ENCODE peak calls at places on chromosomes 5 and 9, in eight cellular contexts. G is prostate gland, F is sigmoid colon, K is spleen, J is esophagus muscularis mucosa, R is HCT116, S is endothelial cell of umbilical vein, O is upper lobe of left lung. P is an unnamed sample.

GRCh38 chr5:141867139-141867538 is 11.1 kb downstream of the PCDH1 start:
- DNase-seq in F (no peak), J (no peak), R (no peak), O (no peak), G (no peak), S (no peak), K (peak), P (peak)

GRCh38 chr5:150143725-150144058 is 12.0 kb downstream of the PDGFRB start:
- DNase-seq in S (no peak), J (no peak), O (no peak), F (no peak), K (no peak), R (no peak), G (no peak), P (no peak)

GRCh38 chr5:957730-958485 is 50.7 kb upstream of the NKD2 start:
- DNase-seq in K (no peak), O (no peak), S (peak), G (no peak), F (no peak), J (no peak), R (no peak), P (no peak)

GRCh38 chr9:81827616-81828296 is 100.5 kb upstream of the SPATA31D4 start:
- DNase-seq in S (no peak), J (no peak), F (no peak), R (no peak), K (no peak), O (no peak), G (no peak), P (no peak)

GRCh38 chr5:153985498-153985897 is 53.2 kb downstream of the FAM114A2 start:
- DNase-seq in K (no peak), R (no peak), O (no peak), G (no peak), J (no peak), F (no peak), S (no peak), P (no peak)

GRCh38 chr5:96049398-96050272 is 88.0 kb upstream of the ELL2 start:
- DNase-seq in K (no peak), O (peak), R (no peak), S (peak), G (no peak), F (no peak), J (no peak), P (no peak)

GRCh38 chr5:176776141-176776865 is 34.1 kb upstream of the UNC5A start:
- DNase-seq in G (no peak), K (peak), O (peak), S (no peak), R (no peak), J (peak), F (peak), P (no peak)

GRCh38 chr5:61673007-61673735 is 341.1 kb downstream of the ZSWIM6 start:
- DNase-seq in S (peak), G (no peak), R (peak), O (no peak), K (no peak), F (no peak), J (peak), P (peak)

GRCh38 chr9:130732131-130732530 is 38.6 kb downstream of the EXOSC2 start:
- DNase-seq in K (no peak), G (no peak), J (no peak), S (peak), O (no peak), F (no peak), R (no peak), P (no peak)

GRCh38 chr5:76099286-76099702 is 16.1 kb downstream of the SV2C start:
- DNase-seq in K (no peak), G (no peak), R (no peak), O (no peak), S (no peak), J (no peak), F (no peak), P (no peak)

GRCh38 chr5:174736351-174736721 is 12.0 kb downstream of the MSX2 start:
- DNase-seq in G (no peak), K (no peak), J (no peak), F (no peak), O (no peak), S (no peak), R (no peak), P (no peak)

GRCh38 chr5:127028822-127029457 is 1.4 kb downstream of the MARCHF3 start:
- DNase-seq in F (no peak), K (no peak), G (peak), J (no peak), O (peak), R (no peak), S (peak), P (no peak)

GRCh38 chr5:126339215-126339805 is 83.9 kb upstream of the GRAMD2B start:
- DNase-seq in J (no peak), K (no peak), O (no peak), R (peak), G (peak), F (no peak), S (peak), P (no peak)

GRCh38 chr9:77926314-77926959 is 105.2 kb downstream of the GNAQ start:
- DNase-seq in F (no peak), S (peak), R (peak), O (no peak), K (no peak), J (no peak), G (no peak), P (no peak)

GRCh38 chr5:133753856-133754255 is 141.5 kb upstream of the FSTL4 start:
- DNase-seq in K (no peak), J (no peak), S (peak), O (no peak), G (peak), F (no peak), R (no peak), P (no peak)

GRCh38 chr9:117763314-117763713 is 59.1 kb downstream of the TLR4 start:
- DNase-seq in K (no peak), J (no peak), O (no peak), S (peak), R (no peak), G (no peak), F (no peak), P (no peak)

GRCh38 chr5:72387985-72388384 is 67.8 kb downstream of the PTCD2 start:
- DNase-seq in G (no peak), R (no peak), J (no peak), S (peak), O (no peak), K (no peak), F (no peak), P (no peak)

GRCh38 chr5:94649874-94650273 is 31.4 kb downstream of the SLF1 start:
- DNase-seq in R (no peak), F (no peak), J (no peak), K (no peak), O (no peak), G (no peak), S (no peak), P (no peak)

GRCh38 chr5:152403058-152403457 is 2.0 kb downstream of the NMUR2 start:
- DNase-seq in S (no peak), J (no peak), R (no peak), K (no peak), O (no peak), G (no peak), F (no peak), P (no peak)

GRCh38 chr5:6287136-6287535 is 91.2 kb downstream of the MED10 start:
- DNase-seq in F (no peak), R (no peak), O (no peak), G (no peak), S (no peak), K (no peak), J (no peak), P (no peak)

GRCh38 chr5:56326770-56327169 is 93.6 kb upstream of the ANKRD55 start:
- DNase-seq in G (no peak), O (no peak), F (no peak), S (no peak), K (no peak), R (no peak), J (no peak), P (no peak)

GRCh38 chr5:121919091-121919490 is 42.7 kb upstream of the SRFBP1 start:
- DNase-seq in G (no peak), F (no peak), R (no peak), O (no peak), S (no peak), J (no peak), K (no peak), P (no peak)

GRCh38 chr5:81767938-81768337 is 17.0 kb upstream of the SSBP2 start:
- DNase-seq in J (no peak), G (no peak), F (no peak), S (no peak), O (no peak), K (no peak), R (no peak), P (no peak)

GRCh38 chr5:1445313-1445894 is at the start of gene SLC6A3:
- DNase-seq in R (no peak), S (no peak), F (no peak), O (no peak), J (no peak), K (no peak), G (no peak), P (peak)

GRCh38 chr5:14405706-14406553 is 175.7 kb upstream of the OTULINL start:
- DNase-seq in R (no peak), O (no peak), K (no peak), F (no peak), J (no peak), S (no peak), G (no peak), P (no peak)

GRCh38 chr9:106092083-106092482 is 397.7 kb downstream of the TMEM38B start:
- DNase-seq in O (no peak), J (no peak), R (no peak), F (no peak), G (no peak), S (no peak), K (no peak), P (no peak)
- TF ChIP-seq CTCF in O (no peak), J (no peak), R (no peak), F (no peak), G (no peak), S (no peak), K (no peak), P (no peak)

GRCh38 chr9:111601237-111602018 is 2.0 kb upstream of the PTGR1 start:
- DNase-seq in S (peak), O (no peak), G (no peak), J (no peak), F (no peak), K (no peak), R (no peak), P (no peak)

GRCh38 chr9:111599948-111600343 is 499 bp upstream of the PTGR1 start:
- DNase-seq in K (no peak), J (no peak), G (no peak), O (no peak), F (no peak), S (no peak), R (no peak), P (no peak)

GRCh38 chr9:111597852-111598729 is 1.4 kb downstream of the PTGR1 start:
- DNase-seq in R (peak), S (peak), O (peak), J (no peak), F (peak), G (peak), K (peak), P (peak)

GRCh38 chr9:111598730-111599091 is 736 bp downstream of the PTGR1 start:
- DNase-seq in S (peak), J (no peak), K (no peak), F (peak), R (no peak), O (peak), G (peak), P (peak)

GRCh38 chr9:111599092-111599947 is at the start of gene PTGR1:
- DNase-seq in K (peak), R (peak), F (peak), S (peak), J (peak), O (peak), G (peak), P (peak)
- TF ChIP-seq POLR2AphosphoS5 in K (peak), R (peak), F (peak), S (peak), J (peak), O (peak), G (no peak), P (peak)

GRCh38 chr9:4596165-4596922 is 65.8 kb upstream of the PLPP6 start:
- DNase-seq in F (no peak), G (no peak), S (peak), O (no peak), K (no peak), J (no peak), R (no peak), P (no peak)
- TF ChIP-seq POLR2A in F (no peak), G (no peak), S (peak), O (no peak), K (no peak), J (no peak), R (no peak), P (no peak)

GRCh38 chr5:51472472-51472871 is 89.2 kb downstream of the ISL1 start:
- DNase-seq in O (no peak), G (no peak), J (no peak), F (no peak), S (no peak), K (no peak), R (no peak), P (no peak)

GRCh38 chr5:51466214-51466613 is 83.0 kb downstream of the ISL1 start:
- DNase-seq in R (no peak), S (no peak), G (no peak), F (no peak), O (no peak), J (no peak), K (no peak), P (no peak)

GRCh38 chr5:51471642-51472041 is 88.4 kb downstream of the ISL1 start:
- DNase-seq in G (no peak), O (no peak), J (no peak), R (no peak), F (no peak), S (no peak), K (no peak), P (no peak)

GRCh38 chr5:51465165-51465564 is 81.9 kb downstream of the ISL1 start:
- DNase-seq in S (no peak), F (no peak), R (no peak), G (no peak), J (no peak), K (no peak), O (no peak), P (peak)

GRCh38 chr5:51468196-51468595 is 84.9 kb downstream of the ISL1 start:
- DNase-seq in O (no peak), F (no peak), S (no peak), K (no peak), R (no peak), G (no peak), J (no peak), P (no peak)
- TF ChIP-seq CTCF in O (no peak), F (no peak), S (no peak), K (no peak), R (no peak), G (no peak), J (no peak), P (no peak)

GRCh38 chr5:138021771-138022170 is 11.1 kb downstream of the FAM13B start:
- DNase-seq in G (no peak), J (no peak), K (no peak), F (no peak), R (no peak), O (no peak), S (no peak), P (no peak)
- TF ChIP-seq POLR2AphosphoS5 in G (no peak), J (no peak), K (no peak), F (no peak), R (no peak), O (no peak), S (no peak), P (no peak)

GRCh38 chr9:114369567-114370240 is 18.1 kb downstream of the AKNA start:
- DNase-seq in F (no peak), R (no peak), S (no peak), J (no peak), K (no peak), G (no peak), O (no peak), P (no peak)

GRCh38 chr9:114371986-114372917 is 15.5 kb downstream of the AKNA start:
- DNase-seq in R (no peak), F (peak), G (no peak), S (peak), J (no peak), K (peak), O (peak), P (no peak)

GRCh38 chr9:114371343-114371985 is 16.3 kb downstream of the AKNA start:
- DNase-seq in J (no peak), G (no peak), R (no peak), F (peak), O (no peak), S (no peak), K (no peak), P (no peak)

GRCh38 chr9:114370251-114370984 is 17.4 kb downstream of the AKNA start:
- DNase-seq in G (no peak), R (no peak), K (peak), J (no peak), F (peak), O (no peak), S (no peak), P (no peak)

GRCh38 chr9:114370985-114371335 is 16.8 kb downstream of the AKNA start:
- DNase-seq in G (no peak), K (peak), R (no peak), J (no peak), F (peak), S (no peak), O (no peak), P (no peak)
- TF ChIP-seq POLR2A in G (no peak), K (no peak), R (no peak), J (no peak), F (no peak), S (no peak), O (no peak), P (no peak)

DNA sequence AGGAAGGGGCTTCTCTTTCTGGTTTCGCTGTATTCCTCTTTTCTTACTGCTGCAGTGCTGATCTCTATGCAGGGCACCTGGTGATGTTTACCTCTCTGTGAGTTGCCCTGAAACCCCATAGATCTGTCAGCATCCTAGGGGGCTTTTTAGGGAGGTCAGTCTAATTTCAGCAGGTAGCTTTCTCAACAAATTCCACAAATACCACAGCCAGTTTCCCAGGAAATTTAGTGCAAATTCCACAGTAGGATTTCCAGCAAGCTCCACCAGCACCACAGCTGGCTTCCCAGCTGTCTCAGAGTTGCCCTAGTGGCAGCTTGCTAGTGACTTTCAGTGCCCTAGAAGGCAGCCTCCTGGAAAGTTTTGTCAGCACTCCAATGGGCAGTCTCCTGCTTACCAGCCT is 379.1 kb upstream of the SMC2 start:
- DNase-seq in R (no peak), K (no peak), S (no peak), O (no peak), G (no peak), F (no peak), J (no peak), P (no peak)
- TF ChIP-seq CTCF in R (no peak), K (no peak), S (no peak), O (no peak), G (no peak), F (no peak), J (no peak), P (no peak)

GRCh38 chr9:70995511-70995910 is 125.9 kb downstream of the TRPM3 start:
- DNase-seq in F (no peak), R (no peak), S (no peak), K (no peak), O (no peak), J (no peak), G (no peak), P (no peak)

GRCh38 chr9:70998962-70999361 is 122.5 kb downstream of the TRPM3 start:
- DNase-seq in F (no peak), O (no peak), K (no peak), R (no peak), J (no peak), G (no peak), S (no peak), P (no peak)

GRCh38 chr9:70994582-70994981 is 126.8 kb downstream of the TRPM3 start:
- DNase-seq in S (no peak), O (no peak), K (no peak), F (no peak), R (no peak), G (no peak), J (no peak), P (no peak)
- TF ChIP-seq POLR2AphosphoS5 in S (no peak), O (no peak), K (no peak), F (no peak), R (no peak), G (no peak), J (no peak), P (no peak)

DNA sequence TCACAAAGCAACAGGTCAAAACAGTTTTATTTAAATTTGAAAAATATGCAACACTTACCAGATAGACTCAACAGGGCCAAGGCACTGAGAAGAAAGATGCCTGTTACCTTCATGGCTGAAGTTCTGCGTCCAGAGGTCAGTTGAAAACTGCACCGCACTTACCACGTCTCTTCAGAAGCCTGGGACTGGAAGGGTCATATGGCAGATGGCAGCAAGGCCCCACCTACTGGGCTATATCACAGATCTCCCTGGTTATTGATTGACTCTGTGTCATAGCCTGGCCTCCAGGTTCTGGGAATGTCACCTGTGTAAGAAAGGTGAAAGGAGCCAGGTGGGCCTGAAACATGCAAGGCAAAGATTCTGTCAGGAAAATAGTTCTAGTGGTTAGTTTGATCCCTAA is at the start of gene SPINK1:
- DNase-seq in G (no peak), K (no peak), R (no peak), F (no peak), J (no peak), S (no peak), O (no peak), P (peak)
- TF ChIP-seq POLR2A in G (no peak), K (no peak), R (no peak), F (no peak), J (no peak), S (no peak), O (no peak), P (no peak)

DNA sequence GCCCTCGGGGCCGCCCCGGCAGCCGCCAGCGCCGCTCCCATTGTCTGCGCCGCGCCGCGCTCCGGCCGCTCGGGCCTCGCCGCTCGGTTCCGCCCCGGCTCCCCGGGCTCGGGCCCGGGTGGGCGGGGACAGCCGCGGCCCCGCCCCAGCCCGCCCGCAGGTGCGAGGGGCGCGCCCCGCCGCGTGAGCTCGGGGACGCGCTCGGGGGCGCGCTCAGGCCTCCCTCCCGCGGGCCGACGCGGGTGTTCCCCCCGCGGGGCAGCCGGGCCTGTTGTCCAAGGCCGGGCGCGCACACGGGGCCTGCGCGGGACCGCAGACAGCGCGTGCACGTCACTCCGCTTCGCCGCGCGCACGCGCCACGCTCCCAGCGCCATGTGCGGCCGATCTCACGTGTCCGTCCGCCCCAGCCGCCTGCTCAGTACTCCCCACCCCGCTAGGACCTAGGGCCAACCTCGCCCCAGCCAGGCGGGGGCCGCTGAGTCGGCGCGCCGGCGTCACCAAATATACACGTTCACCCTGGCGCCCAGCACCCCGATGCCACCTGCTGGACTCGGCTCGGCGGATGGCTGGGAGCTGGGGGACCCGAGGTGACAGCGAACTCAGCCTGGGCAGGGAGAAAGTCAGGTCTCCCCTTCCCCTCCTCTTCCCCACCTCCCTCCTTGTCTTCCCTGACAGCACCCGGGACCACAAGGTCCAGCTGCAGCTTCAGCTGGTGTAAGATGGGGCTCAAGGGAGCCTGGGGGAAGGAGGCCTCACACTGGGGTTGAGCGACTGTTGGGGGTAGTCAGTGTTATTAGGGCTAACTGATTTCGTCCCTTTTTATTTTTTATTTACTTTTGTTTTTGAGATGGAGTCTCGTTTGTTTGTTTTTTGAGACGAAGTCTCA is 14.3 kb downstream of the GBGT1 start:
- DNase-seq in S (peak), F (peak), O (peak), K (peak), G (peak), R (peak), J (peak), P (peak)
- TF ChIP-seq CTCF in S (peak), F (peak), O (peak), K (no peak), G (peak), R (no peak), J (peak), P (peak)